ENCODE peak calls at places on chromosomes 7 and 10, in seven cellular contexts. O is SK-N-SH, Y is GM23338, R is fibroblast of lung, L is hepatocyte, G is osteoblast, F is tibial artery. W is an unnamed sample.

GRCh38 chr10:26269754-26270153 is 53.2 kb downstream of the GAD2 start:
- DNase-seq in L (peak; percentile 68), F (no peak), O (peak; percentile 33), G (no peak), R (no peak), Y (peak; percentile 82), W (no peak)

GRCh38 chr7:55280031-55280454 is 85.1 kb upstream of the LANCL2 start:
- DNase-seq in Y (peak; percentile 93), L (peak; percentile 82), O (peak; percentile 81), G (peak; percentile 90), F (no peak), R (peak; percentile 76), W (no peak)

GRCh38 chr10:124332426-124332825 is 86.3 kb downstream of the OAT start:
- DNase-seq in O (no peak), L (no peak), F (no peak), G (no peak), R (no peak), Y (no peak), W (no peak)

GRCh38 chr7:141239661-141240060 is 165.8 kb downstream of the TMEM178B start:
- DNase-seq in Y (no peak), F (no peak), O (no peak), G (no peak), R (no peak), L (no peak), W (no peak)

GRCh38 chr7:25831901-25832411 is 320.0 kb upstream of the NFE2L3 start:
- DNase-seq in O (no peak), L (no peak), R (peak; percentile 78), G (no peak), F (no peak), Y (peak; percentile 19), W (no peak)

GRCh38 chr7:16651391-16652254 is 5.6 kb downstream of the BZW2 start:
- DNase-seq in O (no peak), F (no peak), R (peak; percentile 37), G (no peak), Y (no peak), L (no peak), W (no peak)

GRCh38 chr10:54372164-54372563 is 428.9 kb downstream of the PCDH15 start:
- DNase-seq in G (no peak), O (peak; percentile 5), L (no peak), Y (no peak), R (no peak), F (no peak), W (no peak)

GRCh38 chr7:29328811-29329210 is 134.2 kb downstream of the CHN2 start:
- DNase-seq in L (no peak), G (no peak), R (peak; percentile 31), Y (no peak), F (no peak), O (no peak), W (no peak)

GRCh38 chr10:112510384-112510783 is 63.4 kb downstream of the VTI1A start:
- DNase-seq in F (no peak), O (no peak), G (no peak), L (no peak), R (no peak), Y (no peak), W (no peak)

GRCh38 chr7:39465055-39465929 is 100.9 kb upstream of the YAE1 start:
- DNase-seq in F (no peak), G (peak; percentile 62), O (peak; percentile 63), R (peak; percentile 71), Y (peak; percentile 91), L (peak; percentile 80), W (no peak)

GRCh38 chr7:116426428-116427156 is 72.9 kb upstream of the CAV2 start:
- DNase-seq in F (no peak), O (no peak), R (peak; percentile 71), Y (no peak), G (peak; percentile 44), L (peak; percentile 79), W (no peak)

GRCh38 chr7:158255558-158255957 is 332.1 kb downstream of the PTPRN2 start:
- DNase-seq in G (no peak), Y (no peak), O (no peak), F (peak; percentile 12), L (no peak), R (no peak), W (peak; percentile 5)

GRCh38 chr10:123019941-123020703 is 11.3 kb downstream of the ACADSB start:
- DNase-seq in R (no peak), O (no peak), G (no peak), L (peak; percentile 17), F (no peak), Y (peak; percentile 49), W (no peak)

GRCh38 chr7:113742377-113742776 is 176.4 kb downstream of the PPP1R3A start:
- DNase-seq in Y (no peak), L (no peak), G (no peak), O (no peak), R (no peak), F (no peak), W (no peak)

GRCh38 chr7:107931740-107932515 is 40.9 kb downstream of the DLD start:
- DNase-seq in O (peak; percentile 55), F (no peak), L (no peak), Y (peak; percentile 27), R (no peak), G (no peak), W (no peak)

GRCh38 chr7:115210552-115210951 is 288.7 kb downstream of the MDFIC start:
- DNase-seq in O (no peak), G (no peak), F (no peak), Y (no peak), L (no peak), R (no peak), W (no peak)

DNA sequence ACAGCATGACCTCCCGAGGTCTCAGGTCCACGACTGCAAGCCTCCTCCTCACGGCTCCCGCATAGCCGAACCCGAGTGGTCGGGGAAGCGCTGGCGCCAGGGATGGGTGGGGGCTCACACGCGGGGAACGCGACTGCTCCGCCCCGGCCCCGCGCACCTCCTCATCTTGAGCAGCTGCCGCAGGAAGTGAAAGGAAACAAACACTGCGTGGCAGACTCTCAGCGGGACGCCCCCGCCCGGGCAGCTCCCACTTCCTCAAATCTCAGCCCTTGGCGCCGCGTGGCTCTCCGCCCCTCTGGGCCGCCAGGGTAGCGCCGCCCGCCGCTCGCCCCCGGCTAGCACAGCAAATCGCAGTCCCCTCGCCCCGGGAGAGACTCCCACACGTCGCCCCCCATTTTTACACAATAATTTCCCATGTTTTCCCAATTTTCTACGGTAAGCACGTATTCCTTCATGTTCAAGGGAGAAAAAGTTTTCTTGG is at the start of gene TMEM243:
- DNase-seq in L (peak; percentile 83), O (peak; percentile 88), Y (peak; percentile 65), F (peak; percentile 88), R (peak; percentile 63), G (peak; percentile 90), W (peak; percentile 40)
- TF ChIP-seq CTCF in L (peak; percentile 16), O (peak; percentile 40), Y (peak; percentile 13), F (no peak), R (no peak), G (no peak), W (no peak)

GRCh38 chr10:34207350-34207749 is 607.7 kb downstream of the PARD3 start:
- DNase-seq in G (no peak), R (no peak), L (no peak), Y (no peak), F (no peak), O (no peak), W (no peak)

GRCh38 chr10:34206078-34206477 is 609.0 kb downstream of the PARD3 start:
- DNase-seq in G (no peak), R (no peak), Y (no peak), L (no peak), F (no peak), O (no peak), W (no peak)

GRCh38 chr10:34205452-34205851 is 609.6 kb downstream of the PARD3 start:
- DNase-seq in L (no peak), F (no peak), Y (no peak), O (no peak), R (no peak), G (no peak), W (no peak)

GRCh38 chr10:34206602-34207268 is 608.4 kb downstream of the PARD3 start:
- DNase-seq in O (no peak), L (no peak), Y (no peak), R (no peak), G (no peak), F (no peak), W (no peak)

DNA sequence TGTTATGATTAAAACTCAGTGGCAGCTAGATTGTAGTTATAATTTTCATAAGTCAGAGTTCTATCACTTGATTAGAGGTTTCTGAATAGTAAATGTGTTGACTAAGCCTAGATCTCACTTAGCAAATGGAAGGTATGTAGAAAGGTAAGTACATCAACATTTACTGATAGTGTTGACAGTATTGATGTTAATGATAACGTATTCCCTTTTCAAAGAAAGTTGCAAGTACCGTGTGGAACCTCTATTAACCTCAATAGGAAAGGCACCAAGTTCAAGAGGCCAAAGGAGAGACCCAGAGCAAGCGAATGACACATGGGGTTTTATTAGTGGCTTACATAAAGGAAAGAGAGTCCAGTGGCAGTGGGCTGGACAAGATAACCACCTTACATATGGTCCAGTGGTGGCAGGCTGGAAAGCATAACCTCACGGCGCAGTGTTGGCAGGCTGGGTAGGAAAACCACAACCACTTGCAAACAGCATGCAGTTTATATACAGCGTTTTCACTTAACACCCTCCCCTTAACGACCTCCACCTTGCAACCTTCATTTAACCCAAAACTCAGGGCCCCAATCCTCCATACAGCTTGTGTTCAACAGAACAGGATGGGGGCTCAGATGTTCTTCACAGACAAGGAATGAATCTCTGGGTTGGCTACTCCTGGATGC is 611.0 kb downstream of the PARD3 start:
- DNase-seq in L (no peak), O (no peak), F (no peak), G (no peak), Y (no peak), R (no peak), W (no peak)
- H3K27ac ChIP-seq in L (no peak overlapping the region), O (no peak overlapping the region), F (no peak overlapping the region), G (no peak overlapping the region), Y (no peak overlapping the region), R (no peak overlapping the region), W (no peak overlapping the region)

DNA sequence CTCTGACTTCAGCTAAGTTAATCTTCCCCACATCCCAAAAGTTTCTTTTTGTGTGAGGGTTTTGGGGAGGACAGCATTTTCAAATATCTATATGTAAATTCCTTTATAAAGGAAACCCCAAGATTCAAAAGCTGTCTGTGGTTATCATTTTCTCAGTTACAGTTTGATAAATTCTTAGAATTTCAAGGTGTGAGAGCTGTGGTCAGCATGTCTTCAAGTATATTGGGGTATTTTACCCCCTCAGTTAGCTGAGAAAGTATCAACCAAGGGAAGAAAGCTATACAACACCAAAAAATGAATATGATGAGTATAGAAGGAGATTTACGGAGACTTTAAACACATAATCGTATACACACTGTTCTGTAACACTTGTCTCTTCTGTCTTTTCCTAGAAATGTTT is 109.2 kb downstream of the SND1 start:
- DNase-seq in O (no peak), G (no peak), F (no peak), Y (no peak), L (no peak), R (no peak), W (no peak)
- H3K4me3 ChIP-seq in O (no peak overlapping the region), G (no peak overlapping the region), F (no peak overlapping the region), Y (no peak overlapping the region), L (no peak overlapping the region), R (no peak overlapping the region), W (no peak overlapping the region)

GRCh38 chr10:81116201-81116600 is 578.5 kb downstream of the SH2D4B start:
- DNase-seq in R (no peak), L (no peak), O (no peak), G (no peak), Y (no peak), F (no peak), W (no peak)

DNA sequence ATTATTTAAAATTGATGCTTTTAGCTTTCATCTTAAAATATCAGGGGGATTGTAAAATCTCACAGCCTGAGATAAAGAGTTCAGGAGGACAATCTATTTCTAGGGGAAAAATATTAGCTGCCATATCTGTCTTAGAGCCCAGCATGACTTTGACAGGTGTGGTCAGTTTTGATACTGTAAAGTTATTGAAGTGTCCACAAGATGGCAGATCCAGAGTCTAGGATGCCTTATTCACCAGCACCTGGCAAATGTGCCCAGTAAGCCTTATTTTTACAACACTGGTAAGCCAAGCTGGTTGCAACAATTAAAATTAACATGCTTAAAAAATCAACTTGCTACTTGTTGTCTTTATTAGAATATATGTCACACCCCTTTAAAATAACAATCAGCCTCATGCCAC is 579.3 kb downstream of the SH2D4B start:
- DNase-seq in G (no peak), L (no peak), Y (no peak), O (peak; percentile 4), R (no peak), F (no peak), W (no peak)
- TF ChIP-seq CTCF in G (no peak), L (no peak), Y (peak; percentile 35), O (no peak), R (no peak), F (no peak), W (no peak)

W was measured in dorsolateral prefrontal cortex.